ENCODE peak calls at places on chromosomes 1 and 21, in four cellular contexts. M, X, Y and T are unnamed samples.

GRCh38 chr1:150257624-150258274 is at the start of gene CA14:
- DNase-seq in X (no peak), Y (no peak), M (no peak), T (no peak)

GRCh38 chr1:243729956-243730355 is 120.1 kb downstream of the AKT3 start:
- DNase-seq in Y (no peak), X (no peak), M (no peak), T (no peak)

GRCh38 chr21:35400233-35400939 is 351.3 kb upstream of the RUNX1 start:
- DNase-seq in Y (peak), M (no peak), X (peak), T (no peak)

GRCh38 chr1:84919461-84919970 is 26.5 kb upstream of the LPAR3 start:
- DNase-seq in X (no peak), Y (no peak), M (no peak), T (no peak)

GRCh38 chr1:28776341-28776740 is 35.6 kb upstream of the OPRD1 start:
- DNase-seq in X (no peak), M (no peak), Y (no peak), T (no peak)

GRCh38 chr1:33468559-33468958 is 3.9 kb upstream of the ZSCAN20 start:
- DNase-seq in X (no peak), Y (no peak), M (no peak), T (no peak)

GRCh38 chr1:51752073-51752948 is 126.2 kb downstream of the NRDC start:
- DNase-seq in X (no peak), M (no peak), Y (no peak), T (no peak)

GRCh38 chr1:222813866-222814535 is 838 bp upstream of the DISP1 start:
- DNase-seq in M (no peak), Y (no peak), X (no peak), T (no peak)

GRCh38 chr21:32181415-32181814 is 97.4 kb downstream of the MIS18A start:
- DNase-seq in M (no peak), X (no peak), Y (no peak), T (no peak)

GRCh38 chr1:181894439-181894859 is 167.1 kb downstream of the ZNF648 start:
- DNase-seq in M (no peak), X (no peak), Y (no peak), T (no peak)

GRCh38 chr1:238221738-238222137 is 331.0 kb upstream of the ZP4 start:
- DNase-seq in X (no peak), M (no peak), Y (no peak), T (no peak)

GRCh38 chr1:54416435-54416834 is 10.2 kb upstream of the SSBP3 start:
- DNase-seq in X (no peak), Y (no peak), M (no peak), T (no peak)

GRCh38 chr1:227869851-227870305 is 54.4 kb downstream of the PRSS38 start:
- DNase-seq in M (no peak), X (no peak), Y (no peak), T (no peak)

GRCh38 chr1:59431566-59432294 is 134.8 kb downstream of the FGGY start:
- DNase-seq in Y (no peak), M (no peak), X (no peak), T (no peak)

GRCh38 chr1:44034423-44034822 is 3.2 kb upstream of the SLC6A9 start:
- DNase-seq in M (no peak), X (no peak), Y (no peak), T (no peak)

GRCh38 chr21:26449161-26449560 is 123.9 kb downstream of the CYYR1 start:
- DNase-seq in M (no peak), Y (no peak), X (no peak), T (no peak)

GRCh38 chr1:207867136-207868081 is 43.5 kb downstream of the CD34 start:
- DNase-seq in M (no peak), X (no peak), Y (peak), T (no peak)

GRCh38 chr21:44375686-44376320 is 22.4 kb downstream of the TRPM2 start:
- DNase-seq in Y (no peak), X (no peak), M (no peak), T (no peak)

GRCh38 chr1:162193815-162194214 is 124.3 kb downstream of the NOS1AP start:
- DNase-seq in M (no peak), Y (no peak), X (no peak), T (no peak)

GRCh38 chr1:237041795-237042466 is at the start of gene RYR2:
- DNase-seq in M (no peak), X (no peak), Y (no peak), T (peak)

GRCh38 chr1:207194197-207194596 is 90.2 kb downstream of the C4BPA start:
- DNase-seq in Y (no peak), M (no peak), X (no peak), T (no peak)

GRCh38 chr1:109620396-109620817 is 770 bp downstream of the AMPD2 start:
- DNase-seq in M (no peak), X (no peak), Y (no peak), T (peak)

GRCh38 chr1:79117376-79117775 is 110.8 kb upstream of the ADGRL4 start:
- DNase-seq in X (no peak), M (no peak), Y (no peak), T (no peak)

GRCh38 chr1:150765229-150765976 is at the start of gene CTSS:
- DNase-seq in X (no peak), M (no peak), Y (peak), T (no peak)

GRCh38 chr1:3956527-3957170 is 56.6 kb upstream of the C1orf174 start:
- DNase-seq in M (no peak), Y (no peak), X (no peak), T (no peak)

GRCh38 chr1:114122891-114123621 is 30.6 kb downstream of the SYT6 start:
- DNase-seq in Y (no peak), M (no peak), X (no peak), T (no peak)

GRCh38 chr1:228397966-228398365 is 8.7 kb downstream of the TRIM11 start:
- DNase-seq in X (no peak), Y (no peak), M (no peak), T (no peak)

GRCh38 chr21:39000496-39000895 is 182.8 kb downstream of the PSMG1 start:
- DNase-seq in M (no peak), X (no peak), Y (no peak), T (no peak)

GRCh38 chr21:25254491-25255174 is 352.6 kb downstream of the MRPL39 start:
- DNase-seq in Y (no peak), X (no peak), M (no peak), T (no peak)

GRCh38 chr1:15952317-15953258 is 23.3 kb downstream of the ZBTB17 start:
- DNase-seq in Y (no peak), M (no peak), X (no peak), T (no peak)

GRCh38 chr1:65321879-65322278 is 12.5 kb downstream of the DNAJC6 start:
- DNase-seq in Y (no peak), M (no peak), X (no peak), T (no peak)

GRCh38 chr1:108327534-108328462 is 83.9 kb upstream of the NBPF4 start:
- DNase-seq in X (no peak), Y (no peak), M (no peak), T (no peak)
- TF ChIP-seq CTCF in X (no peak), Y (no peak), M (no peak), T (no peak)

GRCh38 chr1:168085401-168085872 is 51.3 kb downstream of the GPR161 start:
- DNase-seq in M (no peak), Y (no peak), X (no peak), T (no peak)

GRCh38 chr1:168087696-168088095 is 49.0 kb downstream of the GPR161 start:
- DNase-seq in Y (no peak), X (no peak), M (no peak), T (no peak)

GRCh38 chr1:168088511-168089325 is 48.0 kb downstream of the GPR161 start:
- DNase-seq in Y (no peak), X (no peak), M (no peak), T (no peak)

GRCh38 chr1:168084396-168085231 is 52.1 kb downstream of the GPR161 start:
- DNase-seq in Y (peak), M (peak), X (peak), T (no peak)

GRCh38 chr1:168086438-168086837 is 50.3 kb downstream of the GPR161 start:
- DNase-seq in Y (no peak), M (no peak), X (no peak), T (no peak)
- TF ChIP-seq CTCF in Y (no peak), M (no peak), X (no peak), T (no peak)

DNA sequence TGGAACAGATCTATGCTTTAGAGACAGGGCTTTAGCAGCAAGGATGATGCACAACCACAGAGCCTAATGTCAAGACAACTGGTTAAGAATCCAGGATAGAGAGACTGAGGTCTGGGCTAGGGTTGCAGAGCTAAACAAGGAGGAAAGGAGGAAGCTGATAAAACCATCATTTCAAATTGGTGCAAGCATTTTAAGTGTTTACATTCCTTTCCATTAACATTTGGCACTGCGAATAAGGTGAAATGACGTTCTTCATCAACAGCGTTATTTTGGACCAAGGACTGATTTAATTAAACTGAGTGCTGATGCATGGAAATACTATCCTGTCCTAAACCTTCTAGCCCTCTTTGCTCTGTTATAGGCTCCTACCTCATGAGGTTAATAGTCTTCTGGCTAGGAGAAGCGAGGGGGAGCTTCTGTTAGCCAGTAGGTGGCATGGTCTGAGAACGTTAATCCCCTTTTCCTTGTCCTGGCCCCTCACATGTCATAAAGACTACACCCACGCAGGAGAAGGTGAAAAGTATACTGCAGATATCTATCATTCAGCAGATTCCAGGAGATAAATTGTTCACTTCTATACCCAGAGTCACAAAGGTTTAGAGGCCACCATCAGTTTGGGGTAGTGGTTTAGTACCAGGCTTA is 7.6 kb upstream of the C1orf21 start:
- DNase-seq in M (no peak), X (no peak), Y (no peak), T (no peak)
- TF ChIP-seq CTCF in M (no peak), X (no peak), Y (no peak), T (no peak)

DNA sequence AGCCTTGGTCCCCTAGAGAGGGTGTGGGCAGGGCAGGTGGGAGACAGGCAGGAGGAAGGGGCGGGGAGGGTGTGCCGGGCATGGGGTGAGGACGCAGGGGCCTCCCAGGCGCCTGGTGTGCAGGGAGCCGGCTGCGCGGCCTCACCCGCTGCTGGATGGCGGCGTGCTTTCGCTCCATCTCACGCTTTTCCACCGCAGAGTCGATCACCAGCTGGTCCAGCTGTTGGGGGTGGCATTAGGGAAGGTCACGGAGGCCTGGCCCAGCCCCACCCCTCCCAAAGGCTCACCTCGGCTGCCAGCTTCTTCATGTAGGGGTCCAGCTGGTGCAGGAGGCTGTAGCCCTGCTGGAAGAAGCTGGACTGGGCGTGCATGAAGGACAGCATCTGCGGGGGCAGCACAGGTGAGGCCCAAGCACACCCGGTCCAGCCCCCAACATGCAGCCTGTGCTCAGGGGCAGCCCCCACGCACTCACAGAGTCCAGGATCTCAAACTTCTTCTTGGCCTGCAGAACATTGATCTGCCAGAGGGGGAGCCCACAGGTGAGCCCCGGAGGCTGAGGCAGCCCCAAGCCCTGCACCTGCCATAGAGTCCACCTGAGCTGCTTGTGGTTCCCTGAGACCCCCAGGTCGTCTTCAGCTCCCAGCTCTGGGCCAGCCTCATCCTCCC is 7.9 kb downstream of the ACAP3 start:
- DNase-seq in X (no peak), Y (peak), M (no peak), T (no peak)
- TF ChIP-seq CTCF in X (no peak), Y (peak), M (no peak), T (peak)

GRCh38 chr1:234820597-234820996 is 210.6 kb upstream of the IRF2BP2 start:
- DNase-seq in Y (no peak), M (no peak), X (no peak), T (no peak)
- TF ChIP-seq CTCF in Y (no peak), M (no peak), X (no peak), T (no peak)

GRCh38 chr1:93732514-93732913 is 50.9 kb upstream of the BCAR3 start:
- DNase-seq in X (no peak), Y (no peak), M (no peak), T (no peak)
- TF ChIP-seq CTCF in X (no peak), Y (no peak), M (no peak), T (no peak)